ENCODE peak calls at places on chromosomes 12 and 14, in ten cellular contexts. B is EH; D is activated CD4-positive, alpha-beta T cell treated with anti-CD3 and anti-CD28 coated beads, Interleukin-2, amount 10 ng/mL, durations not matched to agents 7 days and 5 days; N is NCI-H748 treated with DMSO at 0.1 percent for 48 hours; Q is stimulated activated effector memory CD8-positive, alpha-beta T cell treated with anti-CD3 and anti-CD28 coated beads, Interleukin-12 subunit alpha, Interleukin-12 subunit beta, amount 100 ng/mL, for 72 hours; T is epithelial cell of proximal tubule; O is T-helper 1 cell; R is endothelial cell; S is bronchial epithelial cell; G is kidney glomerular epithelial cell. H is an unnamed sample.

GRCh38 chr12:103997277-103997900 is 31.7 kb downstream of the TDG start:
- DNase-seq in B (no peak), D (no peak), N (no peak), Q (no peak), T (no peak), O (no peak), R (no peak), S (no peak), G (no peak), H (no peak)

GRCh38 chr12:124842073-124842749 is 21.5 kb downstream of the SCARB1 start:
- DNase-seq in B (no peak), D (no peak), N (no peak), Q (no peak), T (no peak), O (no peak), R (no peak), S (no peak), G (no peak), H (no peak)

GRCh38 chr12:64006211-64006610 is 161.7 kb downstream of the SRGAP1 start:
- DNase-seq in B (peak; percentile 91), D (no peak), N (no peak), Q (no peak), T (no peak), O (no peak), R (no peak), S (no peak), G (peak; percentile 56), H (no peak)

GRCh38 chr12:39586811-39587210 is 32.8 kb downstream of the ABCD2 start:
- DNase-seq in B (no peak), D (no peak), N (no peak), Q (no peak), T (no peak), O (no peak), R (no peak), S (no peak), G (no peak), H (no peak)

GRCh38 chr12:124756151-124756550 is 107.5 kb downstream of the SCARB1 start:
- DNase-seq in B (peak; percentile 48), D (no peak), N (no peak), Q (no peak), T (no peak), O (no peak), R (no peak), S (no peak), G (no peak), H (no peak)

GRCh38 chr12:470133-470532 is 10.4 kb downstream of the B4GALNT3 start:
- DNase-seq in B (no peak), D (no peak), N (no peak), Q (no peak), T (no peak), O (no peak), R (no peak), S (no peak), G (no peak), H (no peak)

GRCh38 chr14:77007975-77008421 is 20.5 kb downstream of the IRF2BPL start:
- DNase-seq in B (no peak), D (no peak), N (no peak), Q (no peak), T (no peak), O (no peak), R (no peak), S (peak; percentile 71), G (no peak), H (no peak)

GRCh38 chr14:90693413-90693812 is 122.8 kb downstream of the TTC7B start:
- DNase-seq in B (no peak), D (no peak), N (no peak), Q (no peak), T (no peak), O (no peak), R (no peak), S (peak; percentile 69), G (no peak), H (peak; percentile 18)

GRCh38 chr12:26696613-26697092 is 136.3 kb downstream of the ITPR2 start:
- DNase-seq in B (no peak), D (no peak), N (no peak), Q (no peak), T (no peak), O (no peak), R (no peak), S (peak; percentile 26), G (no peak), H (no peak)

GRCh38 chr12:107990325-107990724 is 138.8 kb upstream of the WSCD2 start:
- DNase-seq in B (peak; percentile 1), D (peak; percentile 46), N (peak; percentile 40), Q (no peak), T (no peak), O (peak; percentile 4), R (peak; percentile 66), S (peak; percentile 21), G (peak; percentile 11), H (no peak)

GRCh38 chr12:122167328-122167925 is 6.6 kb downstream of the IL31 start:
- DNase-seq in B (no peak), D (no peak), N (no peak), Q (no peak), T (no peak), O (no peak), R (no peak), S (no peak), G (no peak), H (no peak)

GRCh38 chr12:124640096-124640495 is 72.7 kb upstream of the NCOR2 start:
- DNase-seq in B (peak; percentile 85), D (no peak), N (no peak), Q (no peak), T (no peak), O (no peak), R (no peak), S (peak; percentile 86), G (peak; percentile 17), H (peak; percentile 56)

GRCh38 chr12:95805864-95806669 is 15.5 kb upstream of the NTN4 start:
- DNase-seq in B (peak; percentile 100), D (no peak), N (no peak), Q (no peak), T (peak; percentile 99), O (no peak), R (no peak), S (peak; percentile 100), G (peak; percentile 93), H (peak; percentile 100)

GRCh38 chr12:123107926-123108681 is 42.8 kb downstream of the PITPNM2 start:
- DNase-seq in B (no peak), D (no peak), N (no peak), Q (no peak), T (no peak), O (no peak), R (no peak), S (no peak), G (no peak), H (no peak)

GRCh38 chr12:52319097-52319496 is 2.1 kb downstream of the KRT83 start:
- DNase-seq in B (no peak), D (no peak), N (no peak), Q (no peak), T (no peak), O (no peak), R (no peak), S (no peak), G (no peak), H (no peak)

GRCh38 chr12:47707355-47707754 is 1.5 kb upstream of the RPAP3 start:
- DNase-seq in B (no peak), D (no peak), N (no peak), Q (no peak), T (no peak), O (no peak), R (no peak), S (no peak), G (no peak), H (no peak)

GRCh38 chr14:103832046-103832445 is 15.3 kb downstream of the PPP1R13B start:
- DNase-seq in B (no peak), D (no peak), N (no peak), Q (no peak), T (no peak), O (no peak), R (no peak), S (peak; percentile 35), G (no peak), H (no peak)

GRCh38 chr12:19382111-19382526 is 57.2 kb upstream of the AEBP2 start:
- DNase-seq in B (peak; percentile 82), D (no peak), N (no peak), Q (peak; percentile 72), T (peak; percentile 86), O (no peak), R (no peak), S (peak; percentile 87), G (peak; percentile 95), H (peak; percentile 60)

GRCh38 chr14:101216725-101217463 is 313.4 kb upstream of the RTL1 start:
- DNase-seq in B (no peak), D (no peak), N (no peak), Q (no peak), T (no peak), O (no peak), R (no peak), S (no peak), G (no peak), H (no peak)

GRCh38 chr14:70716483-70716882 is 74.8 kb downstream of the TTC9 start:
- DNase-seq in B (no peak), D (no peak), N (no peak), Q (no peak), T (no peak), O (no peak), R (no peak), S (no peak), G (no peak), H (no peak)

GRCh38 chr12:98227162-98227561 is 288.2 kb upstream of the TMPO start:
- DNase-seq in B (no peak), D (no peak), N (no peak), Q (no peak), T (no peak), O (no peak), R (no peak), S (peak; percentile 14), G (no peak), H (no peak)

GRCh38 chr14:98114122-98114895 is 1157.7 kb downstream of the BCL11B start:
- DNase-seq in B (no peak), D (no peak), N (no peak), Q (no peak), T (no peak), O (no peak), R (no peak), S (peak; percentile 62), G (peak; percentile 46), H (no peak)

GRCh38 chr14:76314521-76314951 is 61.4 kb upstream of the ESRRB start:
- DNase-seq in B (no peak), D (no peak), N (no peak), Q (no peak), T (no peak), O (no peak), R (no peak), S (no peak), G (no peak), H (no peak)

GRCh38 chr12:68786929-68787328 is 21.0 kb upstream of the MDM2 start:
- DNase-seq in B (peak; percentile 7), D (no peak), N (no peak), Q (no peak), T (no peak), O (no peak), R (no peak), S (no peak), G (no peak), H (no peak)

GRCh38 chr12:75606146-75606545 is 94.7 kb upstream of the KRR1 start:
- DNase-seq in B (no peak), D (no peak), N (no peak), Q (no peak), T (no peak), O (no peak), R (no peak), S (no peak), G (no peak), H (no peak)

GRCh38 chr12:75964150-75964549 is 67.4 kb downstream of the PHLDA1 start:
- DNase-seq in B (no peak), D (no peak), N (no peak), Q (no peak), T (no peak), O (no peak), R (no peak), S (peak; percentile 17), G (no peak), H (no peak)

GRCh38 chr14:104245075-104245474 is 106.7 kb downstream of the KIF26A start:
- DNase-seq in B (no peak), D (no peak), N (no peak), Q (no peak), T (no peak), O (no peak), R (no peak), S (no peak), G (no peak), H (no peak)

GRCh38 chr14:31326111-31326510 is 94.2 kb downstream of the HEATR5A start:
- DNase-seq in B (peak; percentile 43), D (peak; percentile 8), N (no peak), Q (no peak), T (no peak), O (no peak), R (no peak), S (peak; percentile 46), G (peak; percentile 2), H (no peak)